ENCODE peak calls at places on chromosome 5, in six cellular contexts. One of them, this sample, is unnamed.
A peak's percentile ranks its signal among the peaks of the same experiment; 100 is the strongest.

GRCh38 chr5:160506006-160507004 is 84.7 kb downstream of the PTTG1 start:
- DNase-seq in neuronal stem cell: no peak
- DNase-seq in mesendoderm: peak; percentile 77
- DNase-seq in IMR-90: peak; percentile 54
- DNase-seq in H9: peak; percentile 62
- DNase-seq in H1: no peak
- DNase-seq in this sample: no peak

GRCh38 chr5:90020575-90021535 is 388.7 kb downstream of the CETN3 start:
- DNase-seq in neuronal stem cell: no peak
- DNase-seq in mesendoderm: peak; percentile 27
- DNase-seq in IMR-90: peak; percentile 58
- DNase-seq in H9: no peak
- DNase-seq in H1: no peak
- DNase-seq in this sample: peak; percentile 88

GRCh38 chr5:53419247-53419646 is 61.2 kb upstream of the FST start:
- DNase-seq in mesendoderm: no peak
- DNase-seq in H1: no peak
- DNase-seq in neuronal stem cell: no peak
- DNase-seq in IMR-90: peak; percentile 93
- DNase-seq in H9: no peak
- DNase-seq in this sample: peak; percentile 90

GRCh38 chr5:143401253-143401845 is 2.1 kb downstream of the NR3C1 start:
- DNase-seq in neuronal stem cell: no peak
- DNase-seq in mesendoderm: no peak
- DNase-seq in IMR-90: peak; percentile 52
- DNase-seq in H1: no peak
- DNase-seq in H9: no peak
- DNase-seq in this sample: no peak

GRCh38 chr5:8829322-8830029 is 716.4 kb downstream of the SEMA5A start:
- DNase-seq in H9: no peak
- DNase-seq in neuronal stem cell: no peak
- DNase-seq in IMR-90: peak; percentile 100
- DNase-seq in H1: no peak
- DNase-seq in mesendoderm: peak; percentile 88
- DNase-seq in this sample: peak; percentile 99

GRCh38 chr5:45737153-45737552 is 41.0 kb upstream of the HCN1 start:
- DNase-seq in H1: no peak
- DNase-seq in neuronal stem cell: no peak
- DNase-seq in H9: no peak
- DNase-seq in mesendoderm: peak; percentile 4
- DNase-seq in IMR-90: no peak
- DNase-seq in this sample: no peak

GRCh38 chr5:158108177-158108576 is 249.2 kb upstream of the CLINT1 start:
- DNase-seq in H9: no peak
- DNase-seq in neuronal stem cell: no peak
- DNase-seq in H1: no peak
- DNase-seq in mesendoderm: no peak
- DNase-seq in IMR-90: no peak
- DNase-seq in this sample: no peak

GRCh38 chr5:87541033-87541432 is 128.3 kb upstream of the CCNH start:
- DNase-seq in H1: no peak
- DNase-seq in H9: peak; percentile 33
- DNase-seq in IMR-90: peak; percentile 33
- DNase-seq in mesendoderm: peak; percentile 62
- DNase-seq in neuronal stem cell: peak; percentile 23
- DNase-seq in this sample: peak; percentile 24

GRCh38 chr5:139696894-139697658 is 48.9 kb downstream of the CXXC5 start:
- DNase-seq in mesendoderm: peak; percentile 96
- DNase-seq in IMR-90: peak; percentile 91
- DNase-seq in H9: peak; percentile 85
- DNase-seq in H1: no peak
- DNase-seq in neuronal stem cell: no peak
- DNase-seq in this sample: peak; percentile 97

GRCh38 chr5:109614316-109614715 is 75.4 kb upstream of the MAN2A1 start:
- DNase-seq in mesendoderm: no peak
- DNase-seq in neuronal stem cell: no peak
- DNase-seq in H9: no peak
- DNase-seq in H1: no peak
- DNase-seq in IMR-90: no peak
- DNase-seq in this sample: no peak

GRCh38 chr5:179326176-179326997 is 18.9 kb downstream of the ADAMTS2 start:
- DNase-seq in IMR-90: peak; percentile 58
- DNase-seq in H1: no peak
- DNase-seq in H9: peak; percentile 78
- DNase-seq in neuronal stem cell: no peak
- DNase-seq in mesendoderm: peak; percentile 69
- DNase-seq in this sample: peak; percentile 50

GRCh38 chr5:4584982-4585381 is 555.1 kb upstream of the ADAMTS16 start:
- DNase-seq in H9: no peak
- DNase-seq in IMR-90: no peak
- DNase-seq in mesendoderm: no peak
- DNase-seq in neuronal stem cell: no peak
- DNase-seq in H1: no peak
- DNase-seq in this sample: no peak

DNA sequence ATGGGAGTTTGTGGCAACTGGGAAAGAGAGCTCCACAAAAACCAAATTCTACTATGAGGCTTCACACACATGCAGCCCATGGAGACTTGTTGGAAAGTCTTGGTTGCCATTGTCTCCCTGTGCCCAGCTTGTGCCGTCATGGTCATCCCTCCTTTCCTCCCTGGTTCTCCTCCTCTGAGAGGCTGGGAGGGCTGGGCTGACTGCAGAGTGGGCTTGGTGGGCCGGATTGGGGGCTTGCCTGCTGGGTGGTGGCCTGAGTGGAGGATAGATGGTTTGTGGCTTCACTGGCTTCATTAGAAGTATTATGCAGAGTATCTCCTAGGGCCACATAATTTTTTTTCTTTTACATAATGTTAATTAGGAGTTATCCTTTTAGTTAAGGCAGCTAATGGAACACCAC is 52.3 kb upstream of the IRX2 start:
- DNase-seq in neuronal stem cell: no peak
- DNase-seq in IMR-90: no peak
- DNase-seq in H9: no peak
- DNase-seq in mesendoderm: no peak
- DNase-seq in H1: no peak
- DNase-seq in this sample: no peak
- H2BK15ac ChIP-seq in neuronal stem cell: no peak overlapping the region
- H2BK15ac ChIP-seq in IMR-90: no peak overlapping the region
- H2BK15ac ChIP-seq in H9: no peak overlapping the region
- H2BK15ac ChIP-seq in mesendoderm: no peak overlapping the region
- H2BK15ac ChIP-seq in H1: no peak overlapping the region
- H2BK15ac ChIP-seq in this sample: no peak overlapping the region

DNA sequence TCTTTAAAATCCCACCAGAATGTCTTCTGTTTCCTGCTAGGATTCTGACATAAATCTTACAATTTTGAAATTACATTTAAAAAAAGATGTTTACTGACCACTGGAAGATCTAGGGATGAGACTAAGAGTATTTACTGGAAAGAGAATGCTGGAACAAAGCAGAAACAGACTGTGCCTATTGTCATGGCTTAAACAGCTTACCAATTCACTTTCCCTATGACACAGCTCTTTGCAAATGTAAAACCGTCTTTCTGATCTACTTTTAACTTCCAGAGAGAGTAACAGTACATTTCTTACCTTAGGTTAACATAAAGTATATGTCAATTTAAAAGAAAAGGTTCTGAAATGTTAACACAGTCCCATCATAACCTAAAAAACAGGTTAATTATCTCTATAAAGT is 10.7 kb downstream of the GIN1 start:
- DNase-seq in neuronal stem cell: no peak
- DNase-seq in mesendoderm: no peak
- DNase-seq in IMR-90: no peak
- DNase-seq in H9: no peak
- DNase-seq in H1: no peak
- DNase-seq in this sample: no peak
- H3K27ac ChIP-seq in neuronal stem cell: no peak overlapping the region
- H3K27ac ChIP-seq in mesendoderm: no peak overlapping the region
- H3K27ac ChIP-seq in IMR-90: no peak overlapping the region
- H3K27ac ChIP-seq in H9: no peak overlapping the region
- H3K27ac ChIP-seq in H1: no peak overlapping the region
- H3K27ac ChIP-seq in this sample: no peak overlapping the region

GRCh38 chr5:124456244-124456643 is 290.2 kb downstream of the ZNF608 start:
- DNase-seq in IMR-90: peak; percentile 52
- DNase-seq in H1: no peak
- DNase-seq in mesendoderm: no peak
- DNase-seq in H9: no peak
- DNase-seq in neuronal stem cell: no peak
- DNase-seq in this sample: no peak
- H2BK15ac ChIP-seq in IMR-90: no peak overlapping the region
- H2BK15ac ChIP-seq in H1: no peak overlapping the region
- H2BK15ac ChIP-seq in mesendoderm: no peak overlapping the region
- H2BK15ac ChIP-seq in H9: no peak overlapping the region
- H2BK15ac ChIP-seq in neuronal stem cell: no peak overlapping the region
- H2BK15ac ChIP-seq in this sample: no peak overlapping the region

DNA sequence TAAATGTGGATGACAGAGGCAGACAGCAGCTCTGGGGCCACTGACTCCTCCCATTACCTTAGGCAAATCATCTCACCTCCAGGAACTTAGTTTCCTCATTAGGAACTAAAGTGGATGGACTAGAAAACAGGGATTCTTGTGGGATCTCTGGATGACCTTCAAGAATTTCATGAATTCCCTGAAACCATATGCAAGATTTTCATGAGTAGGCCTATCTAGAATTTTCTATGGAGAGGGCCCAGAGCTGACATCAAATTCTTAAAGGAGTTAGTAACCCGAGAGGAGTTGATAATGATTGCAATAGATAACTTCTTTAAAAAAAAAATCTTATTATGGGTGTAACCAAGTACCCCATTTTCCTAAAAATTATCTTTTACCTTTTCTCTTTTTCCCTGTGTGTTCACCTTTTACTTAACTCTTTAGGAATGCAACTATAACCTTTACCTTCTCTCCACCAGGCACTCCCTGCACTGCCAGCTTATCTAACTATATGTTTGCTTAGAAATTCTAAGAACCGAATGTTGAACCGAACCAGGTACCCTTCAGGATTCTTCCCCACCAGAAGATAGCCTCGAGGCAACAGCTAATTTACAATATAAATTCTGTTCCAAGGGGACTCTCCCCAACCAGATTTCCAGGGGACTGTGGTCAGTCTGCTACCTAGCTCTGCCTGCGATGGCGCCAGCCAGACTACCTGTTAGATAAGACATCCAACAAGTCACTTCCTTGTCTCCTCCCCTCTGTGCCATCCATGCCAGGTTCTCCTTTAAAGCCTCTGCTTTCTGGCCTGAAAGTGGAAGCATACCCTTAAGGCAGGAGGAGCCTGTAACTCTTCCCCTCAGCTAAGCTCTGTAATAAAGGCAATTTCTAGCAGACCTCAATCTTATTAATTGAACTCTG is 86.0 kb downstream of the GCNT4 start:
- DNase-seq in H9: no peak
- DNase-seq in H1: no peak
- DNase-seq in IMR-90: peak; percentile 16
- DNase-seq in mesendoderm: peak; percentile 47
- DNase-seq in neuronal stem cell: no peak
- DNase-seq in this sample: no peak
- H3K27ac ChIP-seq in H9: no peak overlapping the region
- H3K27ac ChIP-seq in H1: no peak overlapping the region
- H3K27ac ChIP-seq in IMR-90: no peak overlapping the region
- H3K27ac ChIP-seq in mesendoderm: no peak overlapping the region
- H3K27ac ChIP-seq in neuronal stem cell: no peak overlapping the region
- H3K27ac ChIP-seq in this sample: no peak overlapping the region

GRCh38 chr5:61572959-61573358 is 240.9 kb downstream of the ZSWIM6 start:
- DNase-seq in H9: no peak
- DNase-seq in mesendoderm: no peak
- DNase-seq in H1: no peak
- DNase-seq in neuronal stem cell: no peak
- DNase-seq in IMR-90: no peak
- DNase-seq in this sample: no peak
- H2BK15ac ChIP-seq in H9: no peak overlapping the region
- H2BK15ac ChIP-seq in mesendoderm: no peak overlapping the region
- H2BK15ac ChIP-seq in H1: no peak overlapping the region
- H2BK15ac ChIP-seq in neuronal stem cell: no peak overlapping the region
- H2BK15ac ChIP-seq in IMR-90: no peak overlapping the region
- H2BK15ac ChIP-seq in this sample: peak overlapping the region; percentile 44

GRCh38 chr5:65796917-65797316 is 74.9 kb downstream of the NLN start:
- DNase-seq in H1: no peak
- DNase-seq in neuronal stem cell: no peak
- DNase-seq in IMR-90: no peak
- DNase-seq in mesendoderm: no peak
- DNase-seq in H9: no peak
- DNase-seq in this sample: no peak

GRCh38 chr5:65790371-65791163 is 68.6 kb downstream of the NLN start:
- DNase-seq in neuronal stem cell: no peak
- DNase-seq in mesendoderm: peak; percentile 19
- DNase-seq in IMR-90: no peak
- DNase-seq in H9: no peak
- DNase-seq in H1: no peak
- DNase-seq in this sample: no peak

GRCh38 chr5:65796269-65796668 is 74.3 kb downstream of the NLN start:
- DNase-seq in H1: no peak
- DNase-seq in neuronal stem cell: no peak
- DNase-seq in H9: no peak
- DNase-seq in IMR-90: peak; percentile 59
- DNase-seq in mesendoderm: no peak
- DNase-seq in this sample: no peak

GRCh38 chr5:65791721-65792698 is 70.0 kb downstream of the NLN start:
- DNase-seq in IMR-90: no peak
- DNase-seq in mesendoderm: no peak
- DNase-seq in neuronal stem cell: no peak
- DNase-seq in H1: no peak
- DNase-seq in H9: no peak
- DNase-seq in this sample: no peak
- H3K27ac ChIP-seq in IMR-90: no peak overlapping the region
- H3K27ac ChIP-seq in mesendoderm: no peak overlapping the region
- H3K27ac ChIP-seq in neuronal stem cell: no peak overlapping the region
- H3K27ac ChIP-seq in H1: no peak overlapping the region
- H3K27ac ChIP-seq in H9: no peak overlapping the region
- H3K27ac ChIP-seq in this sample: no peak overlapping the region

GRCh38 chr5:59286510-59286909 is 607.0 kb downstream of the PDE4D start:
- DNase-seq in IMR-90: no peak
- DNase-seq in H1: no peak
- DNase-seq in H9: no peak
- DNase-seq in neuronal stem cell: no peak
- DNase-seq in mesendoderm: no peak
- DNase-seq in this sample: no peak
- H2BK15ac ChIP-seq in IMR-90: no peak overlapping the region
- H2BK15ac ChIP-seq in H1: no peak overlapping the region
- H2BK15ac ChIP-seq in H9: no peak overlapping the region
- H2BK15ac ChIP-seq in neuronal stem cell: no peak overlapping the region
- H2BK15ac ChIP-seq in mesendoderm: no peak overlapping the region
- H2BK15ac ChIP-seq in this sample: no peak overlapping the region